ENCODE peak calls at places on chromosomes 6 and 20, in four cellular contexts. One of them, this sample, is unnamed.

GRCh38 chr20:50731930-50732690 is 730 bp downstream of the PARD6B start:
- DNase-seq in skeletal muscle cell: no peak
- DNase-seq in heart left ventricle: no peak
- DNase-seq in Peyer's patch: no peak
- DNase-seq in this sample: no peak

GRCh38 chr6:75210885-75211739 is 5.3 kb upstream of the COL12A1 start:
- DNase-seq in heart left ventricle: no peak
- DNase-seq in skeletal muscle cell: no peak
- DNase-seq in Peyer's patch: peak
- DNase-seq in this sample: peak

GRCh38 chr6:132053523-132053922 is 102.4 kb upstream of the CCN2 start:
- DNase-seq in skeletal muscle cell: no peak
- DNase-seq in Peyer's patch: no peak
- DNase-seq in heart left ventricle: no peak
- DNase-seq in this sample: no peak

GRCh38 chr6:33787954-33788693 is 806 bp downstream of the LEMD2 start:
- DNase-seq in skeletal muscle cell: peak
- DNase-seq in Peyer's patch: peak
- DNase-seq in heart left ventricle: peak
- DNase-seq in this sample: peak

GRCh38 chr20:59605691-59606364 is 1.5 kb downstream of the PHACTR3 start:
- DNase-seq in skeletal muscle cell: no peak
- DNase-seq in Peyer's patch: no peak
- DNase-seq in heart left ventricle: no peak
- DNase-seq in this sample: no peak

GRCh38 chr6:74733830-74734591 is 471.8 kb downstream of the COL12A1 start:
- DNase-seq in Peyer's patch: no peak
- DNase-seq in heart left ventricle: no peak
- DNase-seq in skeletal muscle cell: peak
- DNase-seq in this sample: no peak

GRCh38 chr20:9474835-9475413 is 39.5 kb upstream of the LAMP5 start:
- DNase-seq in skeletal muscle cell: no peak
- DNase-seq in heart left ventricle: no peak
- DNase-seq in Peyer's patch: no peak
- DNase-seq in this sample: no peak

GRCh38 chr20:16410626-16411025 is 162.6 kb downstream of the KIF16B start:
- DNase-seq in heart left ventricle: no peak
- DNase-seq in Peyer's patch: no peak
- DNase-seq in skeletal muscle cell: no peak
- DNase-seq in this sample: no peak

GRCh38 chr6:33481192-33481591 is 26.8 kb downstream of the ZBTB9 start:
- DNase-seq in skeletal muscle cell: no peak
- DNase-seq in Peyer's patch: no peak
- DNase-seq in heart left ventricle: no peak
- DNase-seq in this sample: no peak

GRCh38 chr20:22333885-22334545 is 250.4 kb downstream of the FOXA2 start:
- DNase-seq in heart left ventricle: no peak
- DNase-seq in skeletal muscle cell: peak
- DNase-seq in Peyer's patch: peak
- DNase-seq in this sample: peak

GRCh38 chr6:111845441-111845871 is 27.8 kb downstream of the FYN start:
- DNase-seq in skeletal muscle cell: no peak
- DNase-seq in heart left ventricle: no peak
- DNase-seq in Peyer's patch: no peak
- DNase-seq in this sample: no peak

GRCh38 chr6:40796280-40797223 is 209.4 kb upstream of the LRFN2 start:
- DNase-seq in heart left ventricle: peak
- DNase-seq in Peyer's patch: no peak
- DNase-seq in skeletal muscle cell: no peak
- DNase-seq in this sample: no peak

GRCh38 chr6:2582268-2582667 is 168.5 kb downstream of the MYLK4 start:
- DNase-seq in skeletal muscle cell: no peak
- DNase-seq in Peyer's patch: no peak
- DNase-seq in heart left ventricle: no peak
- DNase-seq in this sample: no peak

GRCh38 chr6:10793695-10794094 is 44.6 kb downstream of the MAK start:
- DNase-seq in skeletal muscle cell: no peak
- DNase-seq in heart left ventricle: no peak
- DNase-seq in Peyer's patch: no peak
- DNase-seq in this sample: no peak

GRCh38 chr6:32551410-32551809 is 21.3 kb upstream of the HLA-DRB5 start:
- DNase-seq in skeletal muscle cell: no peak
- DNase-seq in heart left ventricle: no peak
- DNase-seq in Peyer's patch: no peak
- DNase-seq in this sample: no peak

GRCh38 chr6:36718560-36718959 is 20.9 kb downstream of the RAB44 start:
- DNase-seq in Peyer's patch: peak
- DNase-seq in skeletal muscle cell: no peak
- DNase-seq in heart left ventricle: no peak
- DNase-seq in this sample: no peak

GRCh38 chr6:100657678-100658330 is 193.1 kb upstream of the SIM1 start:
- DNase-seq in skeletal muscle cell: no peak
- DNase-seq in heart left ventricle: no peak
- DNase-seq in Peyer's patch: no peak
- DNase-seq in this sample: no peak

GRCh38 chr6:51490101-51490500 is 597.3 kb downstream of the PKHD1 start:
- DNase-seq in Peyer's patch: no peak
- DNase-seq in heart left ventricle: no peak
- DNase-seq in skeletal muscle cell: no peak
- DNase-seq in this sample: no peak

GRCh38 chr6:20708367-20709124 is 174.3 kb downstream of the CDKAL1 start:
- DNase-seq in heart left ventricle: no peak
- DNase-seq in Peyer's patch: no peak
- DNase-seq in skeletal muscle cell: peak
- DNase-seq in this sample: no peak

GRCh38 chr20:6660441-6660840 is 107.0 kb upstream of the BMP2 start:
- DNase-seq in heart left ventricle: no peak
- DNase-seq in Peyer's patch: peak
- DNase-seq in skeletal muscle cell: no peak
- DNase-seq in this sample: peak

GRCh38 chr6:35087361-35088280 is 53.5 kb downstream of the TCP11 start:
- DNase-seq in Peyer's patch: peak
- DNase-seq in skeletal muscle cell: no peak
- DNase-seq in heart left ventricle: no peak
- DNase-seq in this sample: no peak

GRCh38 chr6:90123796-90124195 is 172.8 kb downstream of the BACH2 start:
- DNase-seq in heart left ventricle: no peak
- DNase-seq in skeletal muscle cell: no peak
- DNase-seq in Peyer's patch: no peak
- DNase-seq in this sample: no peak

GRCh38 chr6:34414999-34415858 is 10.6 kb downstream of the RPS10 start:
- DNase-seq in Peyer's patch: peak
- DNase-seq in heart left ventricle: no peak
- DNase-seq in skeletal muscle cell: peak
- DNase-seq in this sample: peak

GRCh38 chr6:130794686-130795085 is 32.5 kb upstream of the SMLR1 start:
- DNase-seq in skeletal muscle cell: no peak
- DNase-seq in heart left ventricle: no peak
- DNase-seq in Peyer's patch: no peak
- DNase-seq in this sample: no peak

GRCh38 chr6:75368151-75368779 is 83.7 kb upstream of the TMEM30A start:
- DNase-seq in Peyer's patch: no peak
- DNase-seq in skeletal muscle cell: no peak
- DNase-seq in heart left ventricle: no peak
- DNase-seq in this sample: peak

DNA sequence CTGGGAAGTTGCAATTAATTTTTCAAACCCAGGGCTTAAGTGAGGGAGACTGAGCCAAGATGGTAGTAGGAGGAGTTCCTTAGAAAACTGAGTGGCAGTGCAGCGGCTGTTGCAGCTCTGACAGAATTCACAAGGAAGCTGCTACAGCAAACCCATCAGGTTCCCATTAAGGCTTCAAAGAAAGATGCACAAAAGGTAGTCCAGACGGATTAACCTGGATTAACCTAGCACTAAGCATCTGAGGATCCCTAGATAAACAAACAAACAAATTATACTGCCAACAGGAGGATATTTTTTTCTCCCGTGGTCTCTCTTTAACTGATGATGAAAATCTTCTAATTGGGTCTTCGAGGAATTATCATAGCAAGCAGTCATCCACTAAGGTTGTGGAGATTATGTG is 5.2 kb downstream of the TENT5A start:
- DNase-seq in skeletal muscle cell: no peak
- DNase-seq in Peyer's patch: no peak
- DNase-seq in heart left ventricle: no peak
- DNase-seq in this sample: no peak
- H3K4me3 ChIP-seq in skeletal muscle cell: no peak
- H3K4me3 ChIP-seq in Peyer's patch: no peak
- H3K4me3 ChIP-seq in heart left ventricle: peak
- H3K4me3 ChIP-seq in this sample: no peak

DNA sequence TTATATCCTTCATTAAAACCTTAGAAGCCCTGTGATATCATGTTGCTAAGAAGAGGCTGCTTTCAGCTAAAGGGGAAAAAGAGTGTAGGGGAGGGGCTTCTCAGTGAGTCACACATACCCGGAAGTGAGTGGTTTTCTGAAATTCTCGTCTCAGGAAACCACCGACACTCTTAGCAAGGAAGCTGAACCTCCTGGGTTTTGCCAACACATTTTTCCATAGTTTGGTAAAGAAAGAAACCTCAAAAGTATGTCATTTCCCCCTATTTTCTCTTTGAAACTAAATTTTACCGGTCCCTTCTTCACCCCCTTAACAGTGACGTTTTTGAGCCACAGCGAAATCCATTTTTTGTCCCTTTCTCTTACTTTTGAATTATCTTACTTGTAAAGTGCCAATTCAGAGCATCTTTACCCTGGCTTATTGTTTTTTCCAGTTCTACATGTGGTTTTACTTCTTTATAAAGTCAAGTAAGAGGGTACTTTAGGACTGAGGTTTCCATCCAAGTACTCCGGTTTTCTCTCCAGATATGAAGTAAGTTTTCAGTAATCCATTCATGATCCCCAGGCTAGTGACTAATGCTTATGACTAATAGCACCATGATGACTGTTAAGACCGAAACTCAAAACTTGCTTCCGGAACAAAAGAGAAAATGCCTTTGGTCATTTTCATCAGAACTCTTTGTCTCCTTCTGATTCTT is 219.3 kb downstream of the ARHGAP18 start:
- DNase-seq in skeletal muscle cell: peak
- DNase-seq in Peyer's patch: peak
- DNase-seq in heart left ventricle: no peak
- DNase-seq in this sample: peak
- H3K4me3 ChIP-seq in skeletal muscle cell: peak
- H3K4me3 ChIP-seq in Peyer's patch: peak
- H3K4me3 ChIP-seq in heart left ventricle: peak
- H3K4me3 ChIP-seq in this sample: no peak

GRCh38 chr20:39049148-39049547 is 87.0 kb downstream of the DHX35 start:
- DNase-seq in Peyer's patch: no peak
- DNase-seq in skeletal muscle cell: no peak
- DNase-seq in heart left ventricle: no peak
- DNase-seq in this sample: no peak
- H3K4me3 ChIP-seq in Peyer's patch: no peak
- H3K4me3 ChIP-seq in skeletal muscle cell: no peak
- H3K4me3 ChIP-seq in heart left ventricle: no peak
- H3K4me3 ChIP-seq in this sample: no peak

GRCh38 chr6:142357879-142358278 is 56.1 kb downstream of the ADGRG6 start:
- DNase-seq in skeletal muscle cell: no peak
- DNase-seq in heart left ventricle: no peak
- DNase-seq in Peyer's patch: no peak
- DNase-seq in this sample: no peak
- H3K4me3 ChIP-seq in skeletal muscle cell: no peak
- H3K4me3 ChIP-seq in heart left ventricle: no peak
- H3K4me3 ChIP-seq in Peyer's patch: no peak
- H3K4me3 ChIP-seq in this sample: no peak

GRCh38 chr6:42771741-42772100 is 10.1 kb upstream of the BICRAL start:
- DNase-seq in Peyer's patch: peak
- DNase-seq in skeletal muscle cell: no peak
- DNase-seq in heart left ventricle: no peak
- DNase-seq in this sample: no peak
- H3K4me3 ChIP-seq in Peyer's patch: peak
- H3K4me3 ChIP-seq in skeletal muscle cell: no peak
- H3K4me3 ChIP-seq in heart left ventricle: peak
- H3K4me3 ChIP-seq in this sample: no peak

DNA sequence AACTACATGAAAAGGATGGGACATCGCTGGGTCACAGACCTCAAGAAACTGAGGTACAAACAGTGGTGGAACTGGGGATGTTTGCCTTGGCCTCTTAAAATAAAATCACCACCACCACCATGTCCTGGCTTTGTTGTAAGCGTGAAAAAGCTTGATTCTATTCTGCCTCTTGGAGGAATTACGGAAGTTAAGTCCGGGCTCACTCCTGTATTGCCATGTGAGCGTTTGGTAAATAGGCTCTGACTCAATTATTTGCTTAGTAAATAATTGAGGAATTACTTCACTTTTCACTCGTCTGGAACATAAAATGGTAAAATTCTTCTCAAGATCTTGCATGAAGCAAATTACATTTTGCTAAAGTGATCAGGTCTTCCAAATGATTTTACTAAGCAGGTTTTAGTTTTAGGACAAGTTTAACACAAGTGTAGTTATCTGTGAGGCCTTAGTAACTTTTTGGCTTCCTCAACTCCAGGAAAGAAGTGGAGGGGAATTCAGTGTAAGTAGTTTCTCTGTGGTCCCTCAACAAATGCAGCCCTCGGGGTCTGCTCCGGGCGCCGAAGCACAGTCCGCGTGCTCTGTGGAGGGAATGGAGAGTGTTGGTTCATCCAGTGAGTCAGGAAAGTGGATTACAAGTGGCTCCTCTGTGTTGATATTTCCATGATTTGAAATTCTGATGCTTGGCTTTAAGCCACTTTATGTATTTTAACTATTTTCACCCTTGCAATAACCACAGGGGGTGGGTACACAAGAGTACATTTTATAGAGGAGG is 23.8 kb downstream of the IYD start:
- DNase-seq in heart left ventricle: no peak
- DNase-seq in skeletal muscle cell: no peak
- DNase-seq in Peyer's patch: no peak
- DNase-seq in this sample: no peak
- H3K4me3 ChIP-seq in heart left ventricle: no peak
- H3K4me3 ChIP-seq in skeletal muscle cell: no peak
- H3K4me3 ChIP-seq in Peyer's patch: no peak
- H3K4me3 ChIP-seq in this sample: no peak

DNA sequence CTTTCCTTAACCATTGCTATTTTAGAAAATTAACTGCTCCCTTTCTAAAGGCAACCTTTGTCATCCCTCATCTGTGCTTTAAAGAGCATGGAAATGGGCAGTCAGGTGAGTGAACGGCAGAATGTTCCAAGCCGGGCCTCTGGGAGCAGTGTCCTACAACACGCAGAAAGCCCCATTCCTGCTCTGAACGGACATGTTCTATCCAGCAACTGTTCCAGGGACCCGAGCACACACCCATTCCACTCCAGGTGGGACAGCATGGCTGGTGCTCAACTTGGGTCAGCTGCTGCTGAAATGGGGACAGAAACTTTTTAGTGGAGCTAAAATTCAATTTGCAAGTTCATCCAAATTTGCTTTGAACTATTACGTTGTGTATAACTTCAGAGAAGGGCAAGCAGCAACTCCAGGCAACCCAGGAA is 26.7 kb downstream of the DIDO1 start:
- DNase-seq in heart left ventricle: no peak
- DNase-seq in Peyer's patch: no peak
- DNase-seq in skeletal muscle cell: no peak
- DNase-seq in this sample: peak
- H3K4me3 ChIP-seq in heart left ventricle: no peak
- H3K4me3 ChIP-seq in Peyer's patch: no peak
- H3K4me3 ChIP-seq in skeletal muscle cell: no peak
- H3K4me3 ChIP-seq in this sample: no peak

This sample was measured in transverse colon.